ENCODE peak calls at places on chromosomes 13 and 19, in ten cellular contexts. One of them, this sample, is unnamed.

GRCh38 chr19:33005440-33005839 is 33.4 kb downstream of the FAAP24 start:
- DNase-seq in fibroblast of lung: no peak
- DNase-seq in uterus: no peak
- DNase-seq in neural progenitor cell: no peak
- DNase-seq in astrocyte: no peak
- DNase-seq in heart right ventricle: no peak
- DNase-seq in SK-N-SH: no peak
- DNase-seq in mammary epithelial cell: no peak
- DNase-seq in cardiac muscle cell: no peak
- DNase-seq in A673: peak; percentile 66
- DNase-seq in this sample: no peak

GRCh38 chr19:43773725-43774102 is 7.1 kb downstream of the KCNN4 start:
- DNase-seq in cardiac muscle cell: no peak
- DNase-seq in heart right ventricle: no peak
- DNase-seq in A673: no peak
- DNase-seq in mammary epithelial cell: no peak
- DNase-seq in fibroblast of lung: no peak
- DNase-seq in uterus: no peak
- DNase-seq in neural progenitor cell: peak; percentile 36
- DNase-seq in astrocyte: no peak
- DNase-seq in SK-N-SH: no peak
- DNase-seq in this sample: no peak

GRCh38 chr13:106573279-106573831 is 5.4 kb upstream of the ARGLU1 start:
- DNase-seq in neural progenitor cell: no peak
- DNase-seq in cardiac muscle cell: no peak
- DNase-seq in uterus: peak; percentile 64
- DNase-seq in mammary epithelial cell: no peak
- DNase-seq in A673: no peak
- DNase-seq in fibroblast of lung: peak; percentile 71
- DNase-seq in astrocyte: peak; percentile 67
- DNase-seq in SK-N-SH: no peak
- DNase-seq in heart right ventricle: no peak
- DNase-seq in this sample: no peak

GRCh38 chr19:9936151-9937000 is at the start of gene OLFM2:
- DNase-seq in neural progenitor cell: peak; percentile 90
- DNase-seq in fibroblast of lung: no peak
- DNase-seq in astrocyte: no peak
- DNase-seq in heart right ventricle: peak; percentile 42
- DNase-seq in uterus: peak; percentile 48
- DNase-seq in mammary epithelial cell: no peak
- DNase-seq in A673: peak; percentile 80
- DNase-seq in SK-N-SH: peak; percentile 93
- DNase-seq in cardiac muscle cell: peak; percentile 55
- DNase-seq in this sample: no peak

GRCh38 chr13:97986841-97987240 is 33.4 kb downstream of the IPO5 start:
- DNase-seq in fibroblast of lung: no peak
- DNase-seq in heart right ventricle: no peak
- DNase-seq in uterus: no peak
- DNase-seq in A673: no peak
- DNase-seq in cardiac muscle cell: no peak
- DNase-seq in mammary epithelial cell: no peak
- DNase-seq in astrocyte: no peak
- DNase-seq in neural progenitor cell: no peak
- DNase-seq in SK-N-SH: no peak
- DNase-seq in this sample: no peak

GRCh38 chr19:10114651-10115391 is 3.3 kb downstream of the P2RY11 start:
- DNase-seq in A673: no peak
- DNase-seq in mammary epithelial cell: no peak
- DNase-seq in astrocyte: no peak
- DNase-seq in neural progenitor cell: no peak
- DNase-seq in heart right ventricle: no peak
- DNase-seq in SK-N-SH: peak; percentile 43
- DNase-seq in uterus: no peak
- DNase-seq in fibroblast of lung: no peak
- DNase-seq in cardiac muscle cell: no peak
- DNase-seq in this sample: no peak

GRCh38 chr13:49279885-49280284 is 32.2 kb downstream of the CDADC1 start:
- DNase-seq in uterus: no peak
- DNase-seq in cardiac muscle cell: no peak
- DNase-seq in A673: no peak
- DNase-seq in SK-N-SH: no peak
- DNase-seq in neural progenitor cell: no peak
- DNase-seq in fibroblast of lung: no peak
- DNase-seq in heart right ventricle: no peak
- DNase-seq in astrocyte: no peak
- DNase-seq in mammary epithelial cell: no peak
- DNase-seq in this sample: no peak

GRCh38 chr19:15297416-15298224 is 34.7 kb downstream of the BRD4 start:
- DNase-seq in A673: peak; percentile 46
- DNase-seq in fibroblast of lung: peak; percentile 71
- DNase-seq in neural progenitor cell: no peak
- DNase-seq in mammary epithelial cell: peak; percentile 65
- DNase-seq in SK-N-SH: no peak
- DNase-seq in cardiac muscle cell: no peak
- DNase-seq in astrocyte: peak; percentile 64
- DNase-seq in uterus: no peak
- DNase-seq in heart right ventricle: no peak
- DNase-seq in this sample: no peak

GRCh38 chr13:112980441-112980840 is 11.4 kb downstream of the MCF2L start:
- DNase-seq in heart right ventricle: no peak
- DNase-seq in uterus: no peak
- DNase-seq in A673: no peak
- DNase-seq in neural progenitor cell: no peak
- DNase-seq in SK-N-SH: peak; percentile 85
- DNase-seq in fibroblast of lung: no peak
- DNase-seq in cardiac muscle cell: no peak
- DNase-seq in mammary epithelial cell: no peak
- DNase-seq in astrocyte: no peak
- DNase-seq in this sample: no peak

GRCh38 chr13:100542546-100543156 is 45.9 kb downstream of the GGACT start:
- DNase-seq in mammary epithelial cell: peak; percentile 12
- DNase-seq in fibroblast of lung: peak; percentile 29
- DNase-seq in uterus: no peak
- DNase-seq in SK-N-SH: no peak
- DNase-seq in neural progenitor cell: no peak
- DNase-seq in cardiac muscle cell: no peak
- DNase-seq in heart right ventricle: no peak
- DNase-seq in astrocyte: peak; percentile 25
- DNase-seq in A673: peak; percentile 83
- DNase-seq in this sample: no peak

GRCh38 chr13:109782823-109783411 is 3.5 kb downstream of the IRS2 start:
- DNase-seq in uterus: no peak
- DNase-seq in neural progenitor cell: no peak
- DNase-seq in A673: peak; percentile 61
- DNase-seq in astrocyte: no peak
- DNase-seq in fibroblast of lung: no peak
- DNase-seq in SK-N-SH: peak; percentile 41
- DNase-seq in cardiac muscle cell: no peak
- DNase-seq in heart right ventricle: no peak
- DNase-seq in mammary epithelial cell: no peak
- DNase-seq in this sample: no peak
- H3K4me3 ChIP-seq in uterus: peak overlapping the region; percentile 45
- H3K4me3 ChIP-seq in neural progenitor cell: no peak overlapping the region
- H3K4me3 ChIP-seq in A673: peak overlapping the region; percentile 82
- H3K4me3 ChIP-seq in astrocyte: no peak overlapping the region
- H3K4me3 ChIP-seq in fibroblast of lung: no peak overlapping the region
- H3K4me3 ChIP-seq in SK-N-SH: peak overlapping the region; percentile 73
- H3K4me3 ChIP-seq in cardiac muscle cell: no peak overlapping the region
- H3K4me3 ChIP-seq in heart right ventricle: no peak overlapping the region
- H3K4me3 ChIP-seq in mammary epithelial cell: no peak overlapping the region
- H3K4me3 ChIP-seq in this sample: peak overlapping the region; percentile 85

DNA sequence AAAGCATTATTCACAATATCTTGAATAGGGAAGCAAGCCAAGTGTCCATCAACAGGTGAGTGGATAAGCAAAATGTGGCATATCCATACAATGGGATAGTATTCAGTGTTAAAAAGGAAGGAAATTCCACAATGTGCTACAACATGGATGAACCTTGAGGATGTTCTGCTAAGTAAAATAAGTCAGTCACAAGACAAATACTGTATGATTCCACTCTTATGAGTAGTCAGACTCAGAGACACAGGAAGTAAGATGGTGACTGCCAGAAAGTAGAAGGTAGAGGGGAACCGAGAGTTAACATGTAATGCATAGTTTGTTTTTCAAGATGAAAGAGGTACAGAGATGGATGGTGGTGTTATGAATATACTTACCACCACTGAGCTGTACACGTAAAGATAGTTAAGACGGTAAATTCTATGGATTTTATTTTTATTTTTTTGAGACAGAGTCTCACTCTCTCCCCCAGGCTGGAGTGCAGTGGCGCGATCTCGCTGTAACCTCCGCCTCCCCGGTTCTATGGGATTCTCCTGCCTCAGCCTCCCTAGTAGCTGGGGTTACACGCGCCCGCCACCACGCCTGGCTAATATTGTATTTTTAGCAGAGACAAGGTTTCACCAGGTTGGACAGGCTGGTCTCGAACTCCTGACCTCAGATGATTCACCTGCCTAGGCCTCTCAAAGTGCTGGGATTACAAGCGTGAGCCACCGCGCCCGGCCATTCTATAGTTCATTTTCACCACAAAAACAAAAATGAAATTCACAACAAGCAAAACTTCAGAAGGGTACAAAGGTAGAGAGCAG is 1.0 kb upstream of the CHAMP1 start:
- DNase-seq in mammary epithelial cell: no peak
- DNase-seq in uterus: no peak
- DNase-seq in A673: no peak
- DNase-seq in neural progenitor cell: no peak
- DNase-seq in fibroblast of lung: peak; percentile 22
- DNase-seq in heart right ventricle: no peak
- DNase-seq in SK-N-SH: no peak
- DNase-seq in astrocyte: no peak
- DNase-seq in cardiac muscle cell: no peak
- DNase-seq in this sample: no peak
- H3K4me1 ChIP-seq in mammary epithelial cell: peaks cover 9% of the 10 kb centered on the region
- H3K4me1 ChIP-seq in uterus: no peaks in the 10 kb centered on the region
- H3K4me1 ChIP-seq in A673: peaks cover 29% of the 10 kb centered on the region
- H3K4me1 ChIP-seq in neural progenitor cell: peaks cover 8% of the 10 kb centered on the region
- H3K4me1 ChIP-seq in fibroblast of lung: peaks cover 6% of the 10 kb centered on the region
- H3K4me1 ChIP-seq in heart right ventricle: peaks cover 29% of the 10 kb centered on the region
- H3K4me1 ChIP-seq in SK-N-SH: peaks cover 14% of the 10 kb centered on the region
- H3K4me1 ChIP-seq in astrocyte: peaks cover 13% of the 10 kb centered on the region
- H3K4me1 ChIP-seq in cardiac muscle cell: peaks cover 13% of the 10 kb centered on the region
- H3K4me1 ChIP-seq in this sample: peaks cover 20% of the 10 kb centered on the region

GRCh38 chr13:46685006-46685730 is 111.8 kb downstream of the ESD start:
- DNase-seq in heart right ventricle: no peak
- DNase-seq in SK-N-SH: no peak
- DNase-seq in neural progenitor cell: no peak
- DNase-seq in fibroblast of lung: no peak
- DNase-seq in A673: peak; percentile 37
- DNase-seq in astrocyte: no peak
- DNase-seq in cardiac muscle cell: no peak
- DNase-seq in uterus: no peak
- DNase-seq in mammary epithelial cell: no peak
- DNase-seq in this sample: no peak

GRCh38 chr13:46682015-46682414 is 114.9 kb downstream of the ESD start:
- DNase-seq in SK-N-SH: no peak
- DNase-seq in cardiac muscle cell: no peak
- DNase-seq in mammary epithelial cell: no peak
- DNase-seq in A673: no peak
- DNase-seq in heart right ventricle: no peak
- DNase-seq in astrocyte: no peak
- DNase-seq in neural progenitor cell: no peak
- DNase-seq in uterus: no peak
- DNase-seq in fibroblast of lung: no peak
- DNase-seq in this sample: no peak

GRCh38 chr13:46686171-46686570 is 110.8 kb downstream of the ESD start:
- DNase-seq in astrocyte: no peak
- DNase-seq in heart right ventricle: no peak
- DNase-seq in mammary epithelial cell: no peak
- DNase-seq in SK-N-SH: no peak
- DNase-seq in A673: no peak
- DNase-seq in uterus: no peak
- DNase-seq in neural progenitor cell: no peak
- DNase-seq in cardiac muscle cell: no peak
- DNase-seq in fibroblast of lung: no peak
- DNase-seq in this sample: no peak

GRCh38 chr13:46683879-46684278 is 113.1 kb downstream of the ESD start:
- DNase-seq in uterus: no peak
- DNase-seq in mammary epithelial cell: no peak
- DNase-seq in SK-N-SH: no peak
- DNase-seq in A673: no peak
- DNase-seq in neural progenitor cell: no peak
- DNase-seq in cardiac muscle cell: no peak
- DNase-seq in fibroblast of lung: peak; percentile 35
- DNase-seq in astrocyte: no peak
- DNase-seq in heart right ventricle: no peak
- DNase-seq in this sample: no peak

DNA sequence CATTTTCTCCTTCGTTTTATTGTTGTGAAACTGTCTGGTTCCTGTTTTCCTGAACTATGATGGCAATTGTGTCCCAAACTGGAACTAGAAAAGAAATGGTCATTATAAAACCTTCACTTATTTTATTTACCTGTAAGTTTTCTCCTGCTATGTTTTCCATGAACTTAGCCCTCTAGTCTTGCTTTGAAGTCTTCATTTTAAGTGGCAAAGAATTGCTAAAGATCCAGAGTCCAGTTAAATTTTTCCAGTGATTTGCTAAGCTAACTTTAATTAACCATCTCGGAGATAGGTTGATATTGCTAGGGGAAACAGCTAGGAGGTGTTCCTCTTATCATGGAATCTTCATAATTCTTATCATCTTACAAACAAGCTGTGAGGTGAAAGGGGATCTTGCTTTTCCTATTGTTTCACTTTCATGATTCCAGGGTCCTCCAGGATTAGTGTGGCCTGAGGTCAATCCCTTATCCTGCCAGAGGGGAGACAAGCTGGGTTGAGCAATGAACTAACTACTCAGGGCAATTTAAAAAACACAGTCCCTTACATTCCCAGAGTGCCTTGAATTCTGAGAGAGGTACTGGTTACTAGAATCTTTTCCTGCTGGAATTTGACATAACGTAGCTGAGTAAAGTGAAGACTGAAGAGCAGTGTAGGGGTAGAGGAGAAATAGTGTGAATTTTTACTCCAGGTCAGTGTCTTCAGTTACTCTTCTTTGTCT is 112.5 kb downstream of the ESD start:
- DNase-seq in A673: no peak
- DNase-seq in uterus: no peak
- DNase-seq in neural progenitor cell: peak; percentile 69
- DNase-seq in heart right ventricle: no peak
- DNase-seq in cardiac muscle cell: peak; percentile 79
- DNase-seq in astrocyte: no peak
- DNase-seq in SK-N-SH: no peak
- DNase-seq in mammary epithelial cell: no peak
- DNase-seq in fibroblast of lung: peak; percentile 23
- DNase-seq in this sample: no peak
- H3K4me3 ChIP-seq in A673: no peak overlapping the region
- H3K4me3 ChIP-seq in uterus: no peak overlapping the region
- H3K4me3 ChIP-seq in neural progenitor cell: no peak overlapping the region
- H3K4me3 ChIP-seq in heart right ventricle: no peak overlapping the region
- H3K4me3 ChIP-seq in cardiac muscle cell: no peak overlapping the region
- H3K4me3 ChIP-seq in astrocyte: no peak overlapping the region
- H3K4me3 ChIP-seq in SK-N-SH: no peak overlapping the region
- H3K4me3 ChIP-seq in mammary epithelial cell: no peak overlapping the region
- H3K4me3 ChIP-seq in fibroblast of lung: no peak overlapping the region
- H3K4me3 ChIP-seq in this sample: no peak overlapping the region

DNA sequence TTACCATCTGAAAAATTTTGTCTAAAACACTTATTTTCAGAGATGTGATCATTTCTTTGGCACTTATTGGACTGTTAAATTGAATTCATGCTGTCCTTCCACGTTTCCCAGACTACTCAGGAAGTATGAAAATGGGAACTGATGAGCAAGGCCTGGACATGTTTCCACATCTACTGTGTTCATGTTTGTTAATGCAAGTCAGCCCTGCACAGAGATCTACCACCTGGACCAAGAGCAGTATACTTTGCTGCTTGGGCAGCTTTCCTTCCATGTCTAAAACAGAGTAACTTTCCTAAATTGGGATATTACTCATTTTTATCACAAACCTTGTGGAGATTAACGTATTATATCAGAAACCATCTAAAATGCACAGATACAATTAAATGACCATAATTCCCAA is 687.4 kb downstream of the DIAPH3 start:
- DNase-seq in A673: no peak
- DNase-seq in mammary epithelial cell: no peak
- DNase-seq in heart right ventricle: no peak
- DNase-seq in neural progenitor cell: no peak
- DNase-seq in SK-N-SH: no peak
- DNase-seq in fibroblast of lung: no peak
- DNase-seq in astrocyte: no peak
- DNase-seq in uterus: no peak
- DNase-seq in cardiac muscle cell: no peak
- DNase-seq in this sample: no peak
- H3K4me1 ChIP-seq in A673: peaks cover 49% of the 10 kb centered on the region
- H3K4me1 ChIP-seq in mammary epithelial cell: no peaks in the 10 kb centered on the region
- H3K4me1 ChIP-seq in heart right ventricle: peaks cover 56% of the 10 kb centered on the region
- H3K4me1 ChIP-seq in neural progenitor cell: peaks cover 26% of the 10 kb centered on the region
- H3K4me1 ChIP-seq in SK-N-SH: peaks cover 13% of the 10 kb centered on the region
- H3K4me1 ChIP-seq in fibroblast of lung: peaks cover 5% of the 10 kb centered on the region
- H3K4me1 ChIP-seq in astrocyte: no peaks in the 10 kb centered on the region
- H3K4me1 ChIP-seq in uterus: no peaks in the 10 kb centered on the region
- H3K4me1 ChIP-seq in cardiac muscle cell: peaks cover 31% of the 10 kb centered on the region
- H3K4me1 ChIP-seq in this sample: no peaks in the 10 kb centered on the region